ENCODE peak calls at places on chromosomes 4 and X, in ten cellular contexts. E is thyroid gland; A is kidney glomerular epithelial cell; R is GM23248; P is progenitor cell of endocrine pancreas; U is naive B cell; O is stimulated activated CD8-positive, alpha-beta memory T cell treated with anti-CD3 and anti-CD28 coated beads, Interleukin-7, amount 100 ng/mL, for 4 hours; S is NCI-H2081; N is amniotic stem cell; W is left kidney. H is an unnamed sample.

GRCh38 chr4:81166431-81166830 is 48.6 kb downstream of the PRKG2 start:
- DNase-seq in P (no peak), R (peak; percentile 68), E (no peak), W (no peak), S (no peak), O (no peak), A (no peak), N (no peak), U (no peak), H (no peak)

GRCh38 chr4:153520871-153521329 is 54.7 kb downstream of the TMEM131L start:
- DNase-seq in E (no peak), R (no peak), S (no peak), W (peak; percentile 75), A (peak; percentile 16), U (no peak), P (no peak), O (no peak), N (no peak), H (no peak)

GRCh38 chrX:10030570-10030969 is 63.4 kb downstream of the CLDN34 start:
- DNase-seq in W (no peak), S (peak; percentile 29), E (no peak), N (no peak), P (no peak), R (peak; percentile 24), A (no peak), O (no peak), U (no peak), H (no peak)

GRCh38 chr4:22077571-22077970 is 129.0 kb upstream of the KCNIP4 start:
- DNase-seq in S (no peak), N (no peak), R (peak; percentile 44), P (no peak), A (no peak), E (no peak), W (no peak), U (no peak), O (no peak), H (no peak)

GRCh38 chr4:156201050-156201449 is 247.4 kb upstream of the CTSO start:
- DNase-seq in U (no peak), P (no peak), O (no peak), S (no peak), N (no peak), W (no peak), R (no peak), A (no peak), E (no peak), H (no peak)

GRCh38 chrX:39752820-39753219 is 344.9 kb downstream of the BCOR start:
- DNase-seq in A (no peak), N (no peak), W (no peak), E (peak; percentile 26), R (no peak), S (peak; percentile 52), O (no peak), P (no peak), U (no peak), H (peak; percentile 39)

GRCh38 chr4:72744103-72744725 is 175.2 kb upstream of the ADAMTS3 start:
- DNase-seq in S (no peak), E (no peak), O (no peak), A (no peak), W (no peak), R (no peak), U (no peak), N (no peak), P (no peak), H (peak; percentile 36)

GRCh38 chr4:149292422-149293055 is 523.1 kb downstream of the IQCM start:
- DNase-seq in N (no peak), R (no peak), A (no peak), P (no peak), E (no peak), S (no peak), W (no peak), U (no peak), O (no peak), H (no peak)

GRCh38 chrX:308821-309520 is 9.6 kb downstream of the GTPBP6 start:
- DNase-seq in R (no peak), W (no peak), O (no peak), P (no peak), S (no peak), E (no peak), U (no peak), A (no peak), N (no peak), H (no peak)